ENCODE peak calls at places on chromosomes 11 and 22, in six cellular contexts. One of them, this sample, is unnamed.

GRCh38 chr22:20519558-20519957 is 12.1 kb downstream of the MED15 start:
- DNase-seq in endothelial cell: no peak
- DNase-seq in epithelial cell of prostate: no peak
- DNase-seq in WTC11: no peak
- DNase-seq in activated CD4-positive, alpha-beta T cell treated with anti-CD3 and anti-CD28 coated beads, Interleukin-2, amount 50 U/mL, for 48 hours: no peak
- DNase-seq in omental fat pad: no peak
- DNase-seq in this sample: no peak

GRCh38 chr22:41752011-41752975 is 48.2 kb upstream of the CCDC134 start:
- DNase-seq in omental fat pad: no peak
- DNase-seq in epithelial cell of prostate: no peak
- DNase-seq in WTC11: no peak
- DNase-seq in activated CD4-positive, alpha-beta T cell treated with anti-CD3 and anti-CD28 coated beads, Interleukin-2, amount 50 U/mL, for 48 hours: peak
- DNase-seq in endothelial cell: no peak
- DNase-seq in this sample: no peak

GRCh38 chr11:12154871-12155668 is 44.7 kb downstream of the MICAL2 start:
- DNase-seq in WTC11: no peak
- DNase-seq in epithelial cell of prostate: no peak
- DNase-seq in omental fat pad: no peak
- DNase-seq in activated CD4-positive, alpha-beta T cell treated with anti-CD3 and anti-CD28 coated beads, Interleukin-2, amount 50 U/mL, for 48 hours: no peak
- DNase-seq in endothelial cell: no peak
- DNase-seq in this sample: no peak

GRCh38 chr11:100581318-100581717 is 105.8 kb upstream of the ARHGAP42 start:
- DNase-seq in WTC11: no peak
- DNase-seq in omental fat pad: no peak
- DNase-seq in activated CD4-positive, alpha-beta T cell treated with anti-CD3 and anti-CD28 coated beads, Interleukin-2, amount 50 U/mL, for 48 hours: no peak
- DNase-seq in endothelial cell: no peak
- DNase-seq in epithelial cell of prostate: no peak
- DNase-seq in this sample: no peak

GRCh38 chr11:132728026-132728425 is 804.3 kb downstream of the OPCML start:
- DNase-seq in activated CD4-positive, alpha-beta T cell treated with anti-CD3 and anti-CD28 coated beads, Interleukin-2, amount 50 U/mL, for 48 hours: no peak
- DNase-seq in endothelial cell: no peak
- DNase-seq in omental fat pad: no peak
- DNase-seq in WTC11: no peak
- DNase-seq in epithelial cell of prostate: no peak
- DNase-seq in this sample: no peak

GRCh38 chr11:64793271-64794160 is 9.5 kb downstream of the MAP4K2 start:
- DNase-seq in endothelial cell: no peak
- DNase-seq in omental fat pad: no peak
- DNase-seq in activated CD4-positive, alpha-beta T cell treated with anti-CD3 and anti-CD28 coated beads, Interleukin-2, amount 50 U/mL, for 48 hours: no peak
- DNase-seq in epithelial cell of prostate: no peak
- DNase-seq in WTC11: no peak
- DNase-seq in this sample: no peak

GRCh38 chr11:78244546-78245315 is 56.0 kb downstream of the USP35 start:
- DNase-seq in endothelial cell: no peak
- DNase-seq in activated CD4-positive, alpha-beta T cell treated with anti-CD3 and anti-CD28 coated beads, Interleukin-2, amount 50 U/mL, for 48 hours: no peak
- DNase-seq in epithelial cell of prostate: no peak
- DNase-seq in omental fat pad: no peak
- DNase-seq in WTC11: no peak
- DNase-seq in this sample: no peak

GRCh38 chr22:45581549-45582080 is 78.9 kb downstream of the FBLN1 start:
- DNase-seq in epithelial cell of prostate: no peak
- DNase-seq in endothelial cell: no peak
- DNase-seq in WTC11: no peak
- DNase-seq in activated CD4-positive, alpha-beta T cell treated with anti-CD3 and anti-CD28 coated beads, Interleukin-2, amount 50 U/mL, for 48 hours: no peak
- DNase-seq in omental fat pad: no peak
- DNase-seq in this sample: no peak

GRCh38 chr22:35464399-35464798 is 64.5 kb downstream of the MCM5 start:
- DNase-seq in endothelial cell: no peak
- DNase-seq in WTC11: no peak
- DNase-seq in omental fat pad: no peak
- DNase-seq in epithelial cell of prostate: no peak
- DNase-seq in activated CD4-positive, alpha-beta T cell treated with anti-CD3 and anti-CD28 coated beads, Interleukin-2, amount 50 U/mL, for 48 hours: no peak
- DNase-seq in this sample: no peak